ENCODE peak calls at places on chromosomes 12 and 14, in five cellular contexts. A is A549; X is effector memory CD4-positive, alpha-beta T cell; H is transverse colon; S is NT2/D1. Z is an unnamed sample. For H3K4me1, the result is how much of the 10 kb centered on the place peaks cover.

GRCh38 chr12:22541496-22541895 is 2.8 kb downstream of the C2CD5 start:
- DNase-seq in X (no peak), S (no peak), A (no peak), H (no peak), Z (no peak)

GRCh38 chr14:27315477-27315876 is 717.6 kb upstream of the NOVA1 start:
- DNase-seq in A (no peak), X (no peak), H (no peak), S (no peak), Z (no peak)

GRCh38 chr14:63496837-63497400 is 46.3 kb downstream of the PPP2R5E start:
- DNase-seq in S (no peak), X (no peak), A (no peak), H (no peak), Z (no peak)

GRCh38 chr14:64190974-64191502 is 103.1 kb downstream of the ESR2 start:
- DNase-seq in H (no peak), X (no peak), A (no peak), S (no peak), Z (no peak)

GRCh38 chr12:116184766-116185165 is 92.7 kb downstream of the MED13L start:
- DNase-seq in H (no peak), A (no peak), S (no peak), X (no peak), Z (no peak)

GRCh38 chr12:78457951-78458350 is 406.6 kb upstream of the SYT1 start:
- DNase-seq in H (no peak), S (no peak), A (no peak), X (no peak), Z (no peak)

GRCh38 chr14:35403085-35403396 is 1.5 kb downstream of the NFKBIA start:
- DNase-seq in A (no peak), X (peak), S (no peak), H (peak), Z (no peak)

GRCh38 chr12:24746021-24746671 is 202.8 kb downstream of the BCAT1 start:
- DNase-seq in H (no peak), A (no peak), X (no peak), S (no peak), Z (no peak)

GRCh38 chr12:47491516-47491915 is 214.3 kb downstream of the RPAP3 start:
- DNase-seq in S (no peak), H (no peak), X (no peak), A (no peak), Z (no peak)

GRCh38 chr12:3962661-3963483 is 89.7 kb upstream of the PARP11 start:
- DNase-seq in A (no peak), H (no peak), S (no peak), X (peak), Z (peak)

GRCh38 chr14:76267322-76268012 is 108.5 kb upstream of the ESRRB start:
- DNase-seq in S (no peak), H (peak), A (no peak), X (no peak), Z (peak)

GRCh38 chr12:90268574-90268973 is 559.9 kb upstream of the ATP2B1 start:
- DNase-seq in H (no peak), A (no peak), S (no peak), X (no peak), Z (no peak)

GRCh38 chr12:19301688-19302640 is 137.3 kb upstream of the AEBP2 start:
- DNase-seq in X (no peak), A (no peak), S (no peak), H (no peak), Z (no peak)

GRCh38 chr12:65892905-65893304 is 68.6 kb downstream of the HMGA2 start:
- DNase-seq in A (no peak), S (no peak), X (no peak), H (no peak), Z (no peak)

GRCh38 chr12:8953773-8954402 is 4.4 kb upstream of the M6PR start:
- DNase-seq in A (no peak), H (peak), S (no peak), X (peak), Z (no peak)

GRCh38 chr12:114481200-114481535 is 75.2 kb upstream of the TBX5 start:
- DNase-seq in H (no peak), X (no peak), S (no peak), A (no peak), Z (no peak)

GRCh38 chr12:5227722-5228274 is 184.1 kb downstream of the KCNA5 start:
- DNase-seq in S (no peak), A (no peak), H (peak), X (no peak), Z (no peak)

GRCh38 chr12:82366182-82366581 is 7.9 kb downstream of the METTL25 start:
- DNase-seq in A (no peak), X (no peak), H (no peak), S (no peak), Z (no peak)

GRCh38 chr14:66425402-66425801 is 60.8 kb upstream of the CCDC196 start:
- DNase-seq in S (no peak), X (no peak), H (no peak), A (no peak), Z (no peak)

GRCh38 chr12:62190921-62191746 is 69.1 kb upstream of the USP15 start:
- DNase-seq in S (no peak), H (no peak), A (no peak), X (no peak), Z (no peak)

GRCh38 chr14:32508281-32508680 is 179.2 kb downstream of the AKAP6 start:
- DNase-seq in H (no peak), X (no peak), A (no peak), S (no peak), Z (no peak)

GRCh38 chr12:88227263-88227662 is 85.2 kb downstream of the TMTC3 start:
- DNase-seq in X (no peak), A (no peak), H (no peak), S (no peak), Z (no peak)

GRCh38 chr12:99232324-99232723 is 415.2 kb upstream of the GARIN6 start:
- DNase-seq in H (no peak), A (no peak), X (no peak), S (no peak), Z (no peak)

GRCh38 chr14:85482549-85482948 is 47.4 kb upstream of the FLRT2 start:
- DNase-seq in A (no peak), S (no peak), X (no peak), H (no peak), Z (peak)

GRCh38 chr12:29008786-29009185 is 140.3 kb upstream of the FAR2 start:
- DNase-seq in S (no peak), H (no peak), A (no peak), X (no peak), Z (no peak)

GRCh38 chr12:1377117-1377516 is 217.3 kb downstream of the FBXL14 start:
- DNase-seq in S (no peak), A (no peak), X (no peak), H (no peak), Z (no peak)

GRCh38 chr12:1375323-1375722 is 219.1 kb downstream of the FBXL14 start:
- DNase-seq in A (no peak), X (no peak), H (no peak), S (no peak), Z (no peak)

GRCh38 chr12:1374296-1374695 is 220.1 kb downstream of the FBXL14 start:
- DNase-seq in H (no peak), A (no peak), S (no peak), X (no peak), Z (no peak)

GRCh38 chr12:1380171-1380974 is 214.0 kb downstream of the FBXL14 start:
- DNase-seq in H (no peak), X (no peak), S (no peak), A (no peak), Z (no peak)

DNA sequence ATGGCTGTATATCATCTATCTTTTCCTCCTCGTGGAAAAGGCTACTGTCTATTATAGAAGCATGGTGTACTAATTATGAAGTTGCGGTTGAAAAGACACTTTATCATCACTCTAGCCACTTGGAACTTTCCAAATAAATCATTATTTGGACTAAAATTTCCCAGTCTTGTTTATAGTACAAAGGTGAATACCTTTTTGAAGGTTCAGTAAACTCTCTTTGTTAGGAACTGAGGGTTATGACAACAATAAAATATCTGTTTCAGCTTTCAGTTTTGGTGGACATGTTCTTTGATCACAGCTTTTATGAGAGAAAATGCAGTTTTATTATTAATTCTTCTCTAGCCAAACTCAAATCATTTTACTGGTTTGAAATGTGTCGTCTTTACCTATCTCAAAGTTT is 216.7 kb downstream of the FBXL14 start:
- DNase-seq in S (no peak), A (no peak), X (no peak), H (no peak), Z (no peak)
- H3K4me1 ChIP-seq in S (under half), A (under half), X (under half), H (under half), Z (under half)

DNA sequence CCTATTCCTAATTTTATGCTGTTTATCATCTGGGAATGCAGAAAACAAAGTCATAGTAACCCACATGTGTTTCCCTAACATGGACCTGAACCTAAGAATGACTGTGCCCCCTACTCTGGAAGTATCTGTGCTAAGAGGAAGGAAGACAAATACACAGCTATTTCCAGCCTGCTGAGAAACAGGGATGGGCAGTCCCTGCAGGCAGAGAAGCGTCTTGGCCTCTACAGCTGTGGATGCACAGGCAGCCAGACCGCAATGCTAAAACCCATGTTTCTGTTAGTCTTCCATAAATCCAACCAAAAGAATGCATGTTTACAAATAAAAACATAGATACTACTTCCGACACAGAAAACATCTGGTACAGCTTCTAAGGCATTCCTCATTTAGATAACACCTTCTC is 56.1 kb downstream of the DUSP16 start:
- DNase-seq in A (no peak), S (no peak), X (no peak), H (no peak), Z (no peak)
- H3K4me1 ChIP-seq in A (under half), S (under half), X (under half), H (under half), Z (under half)

DNA sequence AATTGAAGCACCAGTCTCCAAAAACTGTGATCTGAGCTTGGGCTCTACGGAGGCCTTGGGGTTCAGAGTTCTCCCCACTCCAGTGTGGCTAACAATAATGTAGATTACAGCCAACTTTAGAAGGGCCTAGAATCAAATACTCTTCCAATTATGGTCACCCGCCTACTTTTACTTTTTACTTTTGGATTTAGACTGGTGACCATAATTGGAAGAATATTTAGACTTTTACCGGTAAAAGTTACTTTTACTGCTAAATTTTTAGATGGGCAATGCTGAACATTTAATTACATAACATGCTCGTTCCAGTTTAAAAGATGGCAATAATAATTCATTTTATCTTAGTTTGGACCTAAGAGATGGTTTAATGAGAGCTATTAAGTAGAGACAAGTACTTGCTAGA is 39.2 kb downstream of the PPTC7 start:
- DNase-seq in X (no peak), S (no peak), A (no peak), H (no peak), Z (no peak)
- H3K4me1 ChIP-seq in X (under half), S (under half), A (under half), H (under half), Z (under half)

GRCh38 chr12:95358111-95359083 is 115.6 kb upstream of the METAP2 start:
- DNase-seq in A (no peak), S (no peak), X (no peak), H (no peak), Z (no peak)
- H3K4me1 ChIP-seq in A (under half), S (under half), X (under half), H (under half), Z (under half)

GRCh38 chr14:68686212-68686478 is 106.7 kb downstream of the ZFP36L1 start:
- DNase-seq in S (no peak), X (no peak), H (no peak), A (no peak), Z (no peak)

GRCh38 chr14:68684466-68685418 is 108.1 kb downstream of the ZFP36L1 start:
- DNase-seq in H (no peak), S (no peak), A (no peak), X (no peak), Z (no peak)

GRCh38 chr14:68687746-68688145 is 105.1 kb downstream of the ZFP36L1 start:
- DNase-seq in X (no peak), H (no peak), S (no peak), A (peak), Z (peak)

GRCh38 chr14:68686724-68687123 is 106.1 kb downstream of the ZFP36L1 start:
- DNase-seq in H (no peak), X (no peak), A (no peak), S (no peak), Z (no peak)

GRCh38 chr14:68685419-68686211 is 107.3 kb downstream of the ZFP36L1 start:
- DNase-seq in X (peak), A (no peak), H (peak), S (no peak), Z (peak)
- H3K4me1 ChIP-seq in X (under half), A (half or more), H (under half), S (under half), Z (under half)

DNA sequence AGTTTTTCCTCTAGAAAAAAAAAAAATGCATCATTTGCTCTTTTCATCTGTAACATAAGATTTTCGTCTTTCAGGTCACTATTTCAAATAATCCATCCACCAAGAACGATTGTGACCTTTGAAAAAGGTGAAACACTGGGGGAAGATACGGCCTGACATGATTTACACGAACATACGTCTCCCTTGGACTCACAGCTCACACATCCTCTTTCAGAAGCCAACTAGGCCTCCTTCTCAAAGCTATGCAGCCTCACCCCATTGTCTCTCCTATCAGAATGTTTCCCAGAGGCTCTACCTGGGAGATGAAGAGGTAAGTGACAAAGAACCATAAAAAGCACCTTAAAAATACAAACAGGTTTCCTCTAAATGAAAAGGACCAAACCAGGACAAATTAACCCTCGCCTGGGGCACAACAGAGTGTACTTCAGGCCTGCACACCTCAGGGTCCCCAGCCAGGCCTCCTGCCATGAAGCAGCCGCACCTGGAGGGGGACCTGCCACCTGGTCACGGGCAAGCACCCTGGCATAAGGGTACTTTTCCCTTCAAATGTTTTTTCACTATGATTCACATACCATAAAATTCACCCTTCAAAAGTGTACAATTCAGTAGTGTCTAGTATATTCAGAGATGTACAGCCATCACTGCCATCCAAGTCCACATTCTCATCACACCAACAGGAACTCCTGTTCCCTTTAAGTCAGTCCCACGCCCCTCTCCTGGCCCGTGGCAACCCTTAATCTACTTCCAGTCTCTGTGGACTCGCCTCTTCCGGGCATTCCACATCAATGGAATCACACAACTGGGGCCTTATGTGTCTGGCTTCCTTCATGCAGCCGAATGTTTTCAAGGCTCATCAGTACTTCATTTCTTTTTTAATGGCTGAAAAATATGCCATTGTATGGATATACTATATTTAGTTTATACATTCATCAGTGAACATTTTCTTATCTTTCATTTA is 5.4 kb downstream of the SLC15A4 start:
- DNase-seq in H (no peak), A (peak), S (no peak), X (no peak), Z (no peak)
- H3K4me1 ChIP-seq in H (under half), A (under half), S (under half), X (under half), Z (under half)

DNA sequence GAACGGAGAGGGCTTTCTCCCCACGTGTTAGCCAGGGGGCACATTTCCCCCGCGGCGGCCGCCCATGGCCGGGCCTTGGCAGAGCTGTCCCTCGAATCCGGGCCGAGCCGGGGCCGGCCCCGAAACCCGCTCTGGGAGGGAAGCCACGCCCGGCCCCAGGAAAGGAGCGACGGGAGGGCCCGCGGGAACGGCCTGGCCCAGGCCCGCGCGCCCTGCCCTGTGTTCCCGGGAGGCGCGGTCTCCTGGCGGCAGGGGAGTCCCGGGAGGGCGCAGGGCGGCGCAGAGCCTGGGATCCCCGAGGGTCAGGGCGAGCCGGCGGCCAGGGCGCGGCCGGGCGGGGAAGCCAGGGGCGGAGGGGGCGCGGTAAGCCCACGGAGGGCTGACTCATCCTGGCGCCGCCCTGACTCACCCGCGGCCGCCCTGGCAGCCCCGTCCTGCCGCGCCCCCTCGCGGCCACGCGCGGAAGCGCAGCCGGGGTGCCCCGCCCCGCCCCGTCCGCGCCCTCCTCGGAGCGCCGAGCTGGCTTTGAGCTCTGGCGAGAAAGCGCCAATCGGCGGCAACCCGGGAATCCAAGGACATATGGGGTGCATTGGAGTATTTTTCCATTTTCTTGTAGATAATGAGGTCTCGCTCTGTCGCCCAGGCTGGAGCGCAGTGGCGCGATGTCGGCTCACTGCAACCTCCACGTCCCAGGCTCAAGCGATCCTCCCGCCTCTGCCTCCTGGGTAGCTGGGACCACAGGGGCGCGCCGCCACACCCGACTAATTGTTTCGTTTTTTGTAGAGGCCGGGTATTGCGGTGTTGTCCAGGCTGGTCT is 31.8 kb upstream of the PLEKHG6 start:
- DNase-seq in X (peak), H (peak), A (peak), S (no peak), Z (peak)
- H3K4me1 ChIP-seq in X (under half), H (under half), A (under half), S (half or more), Z (under half)

DNA sequence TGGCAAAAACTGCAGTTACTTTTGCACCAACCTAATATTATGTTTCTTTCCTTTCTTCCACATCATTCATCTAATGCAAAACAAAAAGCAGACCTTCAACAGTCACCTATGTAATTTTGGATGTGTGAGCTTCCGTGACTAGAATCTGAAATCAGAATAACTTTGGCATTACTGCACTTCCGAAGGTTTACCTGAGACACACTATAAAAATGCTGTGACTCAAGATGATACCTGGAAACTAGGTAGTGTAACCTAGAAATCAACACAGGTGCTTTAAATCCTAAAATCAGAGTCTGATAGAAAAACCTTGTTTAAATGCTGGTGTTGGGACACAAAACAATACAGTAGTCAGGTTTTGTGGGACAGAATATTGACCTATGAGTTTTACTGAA is 2.2 kb downstream of the BTBD7 start:
- DNase-seq in S (no peak), X (no peak), H (no peak), A (no peak), Z (no peak)
- H3K4me1 ChIP-seq in S (under half), X (under half), H (under half), A (under half), Z (under half)

DNA sequence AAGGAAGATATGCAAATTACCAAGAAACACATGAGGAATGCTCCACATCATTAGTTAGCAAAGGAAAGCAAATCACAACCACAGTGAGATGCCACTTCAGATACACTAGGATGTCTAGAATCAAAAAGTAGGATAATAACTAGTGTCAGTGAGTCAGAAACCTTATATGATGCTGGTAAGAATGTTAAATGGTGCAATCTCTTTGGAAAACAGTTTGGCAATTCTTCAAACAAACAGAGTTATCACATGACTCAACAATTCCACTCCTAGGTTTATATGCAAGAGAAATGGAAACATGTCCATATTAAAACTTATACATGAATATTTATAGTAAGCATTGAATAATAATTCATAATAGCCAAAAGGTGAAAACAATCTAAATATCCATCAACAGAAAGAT is 220.9 kb downstream of the FOXG1 start:
- DNase-seq in H (no peak), A (no peak), S (no peak), X (no peak), Z (no peak)
- H3K4me1 ChIP-seq in H (under half), A (under half), S (under half), X (under half), Z (under half)